ENCODE peak calls at places on chromosomes 12 and 14, in ten cellular contexts. V is lower leg skin, O is transverse colon, M is gastrocnemius medialis, Z is H54, J is body of pancreas, H is tibial nerve, B is uterus, P is IMR-90, S is A549. E is an unnamed sample.

GRCh38 chr12:104055686-104056388 is 5.8 kb upstream of the GLT8D2 start:
- DNase-seq in J (peak), Z (no peak), V (no peak), S (no peak), O (peak), H (no peak), M (peak), P (peak), B (peak), E (no peak)

GRCh38 chr14:78697341-78697740 is 527.2 kb downstream of the NRXN3 start:
- DNase-seq in M (no peak), H (no peak), J (no peak), V (no peak), Z (no peak), P (peak), O (no peak), B (no peak), S (peak), E (no peak)

GRCh38 chr12:67720383-67720856 is 71.9 kb downstream of the DYRK2 start:
- DNase-seq in H (no peak), B (peak), S (peak), V (no peak), M (no peak), Z (no peak), J (no peak), O (no peak), P (peak), E (no peak)

GRCh38 chr14:43803076-43803689 is 703.9 kb downstream of the FSCB start:
- DNase-seq in H (no peak), B (no peak), M (no peak), S (no peak), O (no peak), J (no peak), V (no peak), Z (no peak), P (no peak), E (no peak)

GRCh38 chr12:75650989-75651695 is 139.7 kb upstream of the KRR1 start:
- DNase-seq in H (no peak), Z (no peak), O (no peak), V (no peak), M (no peak), P (no peak), J (no peak), S (no peak), B (no peak), E (no peak)

GRCh38 chr14:52032196-52032865 is 36.5 kb downstream of the NID2 start:
- DNase-seq in V (no peak), H (no peak), Z (no peak), O (no peak), B (no peak), J (no peak), S (no peak), M (no peak), P (no peak), E (no peak)

GRCh38 chr12:8722286-8722685 is 24.5 kb downstream of the RIMKLB start:
- DNase-seq in Z (no peak), S (no peak), V (no peak), O (no peak), B (no peak), P (no peak), J (no peak), H (no peak), M (no peak), E (no peak)

GRCh38 chr12:97404549-97404948 is 58.1 kb upstream of the RMST start:
- DNase-seq in O (no peak), S (peak), B (no peak), Z (peak), M (no peak), H (no peak), J (peak), P (peak), V (no peak), E (no peak)

GRCh38 chr12:66130267-66131066 is at the start of gene LLPH:
- DNase-seq in Z (peak), J (peak), S (peak), O (peak), V (peak), B (peak), H (peak), P (peak), M (peak), E (peak)

GRCh38 chr14:101352567-101352966 is 208.7 kb upstream of the DIO3 start:
- DNase-seq in B (peak), O (no peak), M (no peak), H (no peak), J (peak), P (no peak), V (peak), Z (no peak), S (no peak), E (peak)

GRCh38 chr14:27123162-27123561 is 525.3 kb upstream of the NOVA1 start:
- DNase-seq in J (no peak), B (no peak), Z (no peak), O (no peak), S (no peak), H (no peak), M (no peak), V (no peak), P (no peak), E (no peak)

GRCh38 chr14:80278293-80279037 is 67.2 kb upstream of the DIO2 start:
- DNase-seq in P (peak), B (no peak), O (no peak), S (peak), J (no peak), M (no peak), V (no peak), H (peak), Z (no peak), E (no peak)

DNA sequence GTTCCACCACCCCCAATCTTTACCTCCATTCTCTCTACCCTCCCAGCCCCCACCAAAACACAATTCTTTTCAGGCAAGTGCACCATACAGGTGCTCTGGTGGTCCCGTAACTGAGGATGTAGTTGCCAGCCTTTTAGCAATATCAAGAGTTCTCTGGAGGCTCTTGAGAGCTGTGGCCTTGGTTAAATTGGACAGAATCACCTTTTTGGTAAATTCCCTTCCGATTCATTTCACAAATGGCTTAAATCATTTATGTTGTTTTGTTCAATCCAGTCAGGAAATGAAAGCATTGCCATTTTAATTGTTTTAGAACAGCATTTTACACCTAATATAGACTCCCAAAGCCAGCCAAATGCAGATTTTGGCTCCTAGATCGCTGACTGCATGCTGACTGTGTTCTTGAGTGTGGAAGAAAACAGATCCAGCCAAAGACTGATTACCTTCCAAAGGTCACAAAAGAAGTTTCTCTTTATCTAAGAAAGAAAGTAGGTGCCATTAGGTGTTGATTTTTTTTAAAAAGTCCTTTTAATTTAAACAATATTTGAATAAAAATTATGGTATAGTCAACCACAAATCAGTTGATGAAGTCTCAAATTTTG is 25.6 kb downstream of the CRADD start:
- DNase-seq in V (no peak), O (no peak), J (no peak), Z (no peak), B (no peak), S (no peak), P (no peak), M (no peak), H (no peak), E (no peak)
- TF ChIP-seq POLR2A in V (no peak), O (no peak), J (no peak), Z (no peak), B (no peak), S (no peak), P (no peak), M (no peak), H (no peak), E (no peak)

GRCh38 chr14:93103392-93104080 is 12.2 kb downstream of the ITPK1 start:
- DNase-seq in P (no peak), B (no peak), H (no peak), J (no peak), Z (peak), M (no peak), O (peak), S (no peak), V (no peak), E (no peak)
- TF ChIP-seq POLR2A in P (no peak), B (no peak), H (no peak), J (no peak), Z (no peak), M (no peak), O (no peak), S (no peak), V (no peak), E (no peak)

GRCh38 chr12:50925342-50925651 is 27.0 kb upstream of the HIGD1C start:
- DNase-seq in Z (no peak), S (no peak), B (no peak), H (no peak), M (no peak), O (peak), P (no peak), J (no peak), V (no peak), E (no peak)

GRCh38 chr12:50924131-50924438 is 28.3 kb upstream of the HIGD1C start:
- DNase-seq in O (no peak), B (no peak), Z (no peak), S (no peak), H (no peak), M (no peak), P (no peak), J (no peak), V (no peak), E (no peak)

GRCh38 chr12:50923361-50924130 is 28.8 kb upstream of the HIGD1C start:
- DNase-seq in H (no peak), V (no peak), Z (no peak), O (no peak), S (no peak), B (no peak), P (no peak), J (no peak), M (no peak), E (no peak)

GRCh38 chr12:50925920-50926319 is 26.4 kb upstream of the HIGD1C start:
- DNase-seq in Z (no peak), O (no peak), V (no peak), P (no peak), H (no peak), M (no peak), B (no peak), J (no peak), S (no peak), E (no peak)

DNA sequence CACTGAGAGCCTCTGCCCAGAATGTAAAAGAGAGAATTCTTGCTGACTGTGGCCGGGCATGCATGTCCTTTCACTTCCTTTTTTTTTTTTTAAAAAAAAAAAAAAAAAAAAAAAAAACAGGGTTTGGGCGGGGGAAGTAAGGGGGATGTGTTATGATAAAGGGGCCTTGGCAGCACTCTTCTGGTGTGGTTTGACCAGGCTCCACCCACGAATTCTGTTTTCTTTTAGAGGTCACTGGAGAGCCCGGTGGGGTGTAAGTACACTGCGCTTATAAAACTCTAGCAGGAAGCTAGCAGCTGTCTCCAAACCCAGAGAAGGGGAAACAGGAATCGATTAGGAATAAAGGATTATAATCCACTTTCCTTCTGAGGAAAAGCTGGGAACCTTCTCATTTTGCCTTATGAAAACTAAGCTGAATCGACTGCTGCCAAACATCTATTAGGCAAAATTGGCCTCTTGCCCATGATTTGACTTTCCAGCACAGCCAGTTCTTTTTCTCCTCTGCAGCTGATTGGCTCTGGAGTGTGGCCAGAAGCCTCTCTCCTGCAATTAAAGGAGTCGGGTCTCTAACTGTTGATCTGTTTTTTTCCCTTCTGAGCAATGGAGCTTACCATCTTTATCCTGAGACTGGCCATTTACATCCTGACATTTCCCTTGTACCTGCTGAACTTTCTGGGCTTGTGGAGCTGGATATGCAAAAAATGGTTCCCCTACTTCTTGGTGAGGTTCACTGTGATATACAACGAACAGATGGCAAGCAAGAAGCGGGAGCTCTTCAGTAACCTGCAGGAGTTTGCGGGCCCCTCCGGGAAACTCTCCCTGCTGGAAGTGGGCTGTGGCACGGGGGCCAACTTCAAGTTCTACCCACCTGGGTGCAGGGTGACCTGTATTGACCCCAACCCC is 27.7 kb upstream of the HIGD1C start:
- DNase-seq in H (peak), Z (peak), B (peak), P (peak), O (peak), V (peak), J (peak), S (peak), M (peak), E (peak)
- TF ChIP-seq POLR2A in H (no peak), Z (no peak), B (peak), P (no peak), O (peak), V (no peak), J (peak), S (no peak), M (peak), E (no peak)

DNA sequence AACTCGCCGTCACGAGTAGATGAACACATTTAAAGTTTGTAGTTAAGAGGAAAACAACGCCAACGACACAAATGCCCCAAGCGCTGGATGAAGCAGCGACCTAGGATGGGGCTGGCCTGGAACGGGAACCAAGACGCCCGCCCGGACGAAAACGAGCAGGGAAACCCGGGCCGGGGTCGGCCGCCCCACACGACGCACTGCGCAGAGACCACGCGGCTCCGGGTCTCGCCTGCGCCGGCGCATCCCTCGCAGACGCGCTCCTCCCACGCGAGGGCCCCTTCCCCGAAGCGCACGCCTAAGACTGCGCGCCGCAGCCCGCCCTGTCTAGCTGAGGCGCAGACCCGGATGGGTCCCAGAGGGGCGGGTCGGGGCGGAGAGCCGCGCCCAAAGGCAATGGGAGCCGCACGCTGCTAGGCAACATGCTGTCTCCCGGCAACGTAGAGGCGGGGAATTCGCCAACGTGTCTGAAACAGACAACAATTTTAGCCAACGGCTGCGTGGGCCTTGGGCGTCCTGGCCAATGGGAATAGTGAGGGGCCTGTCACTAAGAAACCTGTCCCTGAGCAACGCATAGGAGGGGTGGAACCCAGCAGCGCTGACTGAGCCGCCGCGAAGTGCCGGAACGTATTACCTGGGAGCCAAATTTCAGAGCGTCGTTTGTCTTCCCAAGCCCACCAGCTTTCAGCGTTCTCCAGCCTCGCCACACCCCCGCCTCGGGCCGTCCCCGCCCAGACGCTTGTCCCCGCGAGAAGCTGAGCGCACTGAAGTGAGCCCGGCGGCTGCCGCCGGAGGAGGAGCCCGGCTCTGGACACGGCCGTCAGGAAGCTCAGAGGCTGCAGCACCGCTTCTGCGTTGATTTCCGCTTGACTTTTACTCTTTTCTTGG is 21.0 kb upstream of the CHFR start:
- DNase-seq in P (peak), S (no peak), O (peak), H (peak), M (peak), B (peak), V (peak), Z (no peak), J (peak), E (peak)
- TF ChIP-seq POLR2A in P (no peak), S (no peak), O (peak), H (no peak), M (peak), B (peak), V (no peak), Z (no peak), J (peak), E (no peak)

GRCh38 chr12:27331299-27331926 is 1.2 kb upstream of the BMAL2 start:
- DNase-seq in M (no peak), H (no peak), O (no peak), S (peak), J (no peak), Z (peak), B (no peak), P (peak), V (no peak), E (no peak)

GRCh38 chr12:27333311-27334009 is 824 bp downstream of the BMAL2 start:
- DNase-seq in Z (no peak), O (peak), B (no peak), M (no peak), P (no peak), J (peak), V (no peak), H (no peak), S (no peak), E (peak)

GRCh38 chr12:27331927-27332324 is 710 bp upstream of the BMAL2 start:
- DNase-seq in S (no peak), P (no peak), Z (no peak), B (no peak), M (no peak), H (no peak), J (no peak), V (no peak), O (no peak), E (no peak)

GRCh38 chr12:27334052-27334720 is 1.6 kb downstream of the BMAL2 start:
- DNase-seq in O (no peak), H (no peak), Z (no peak), P (no peak), J (no peak), S (no peak), M (no peak), B (no peak), V (no peak), E (no peak)

DNA sequence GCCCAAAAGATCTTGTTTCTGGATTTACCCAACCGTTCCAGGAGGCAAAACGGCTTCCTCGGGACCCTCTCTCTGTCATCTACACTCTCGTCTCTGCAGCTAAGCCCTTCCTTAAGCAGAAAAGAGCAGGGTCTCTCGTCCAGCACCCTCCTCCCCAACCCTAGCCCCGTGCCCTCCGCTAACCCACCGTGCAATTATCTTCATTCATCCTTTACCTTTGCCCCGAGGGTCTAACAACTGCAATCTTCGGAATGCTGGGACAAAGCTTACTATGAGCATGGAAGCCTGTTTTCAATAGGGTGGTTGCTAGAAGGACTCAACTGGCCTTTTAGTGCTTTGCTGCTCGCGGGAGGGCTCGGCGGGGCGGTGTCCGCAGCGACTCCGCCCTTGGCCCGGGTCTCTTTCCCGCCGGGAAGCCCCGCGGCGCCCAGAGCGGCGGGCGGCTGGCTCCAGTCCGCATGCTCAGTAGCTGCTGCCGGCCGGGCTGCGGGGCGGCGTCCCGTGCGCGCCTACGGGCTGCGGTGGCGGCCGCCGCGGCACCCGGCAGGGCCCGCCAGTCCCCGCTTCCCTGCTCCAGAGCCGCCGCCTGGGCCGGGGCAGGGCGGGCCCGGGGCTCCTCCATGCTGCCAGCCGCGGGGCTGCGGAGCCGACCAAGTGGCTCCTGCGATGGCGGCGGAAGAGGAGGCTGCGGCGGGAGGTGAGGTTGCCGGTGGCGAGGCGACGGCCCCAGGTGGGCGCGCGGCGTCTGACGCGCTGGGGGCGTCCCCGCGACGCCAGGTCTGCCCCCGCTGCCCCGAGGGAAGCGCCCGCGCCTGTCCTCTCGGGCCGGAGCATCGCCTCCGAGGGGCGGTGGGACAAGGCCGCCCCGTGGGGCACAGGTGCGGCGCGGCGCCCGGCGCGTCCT is at the start of gene BMAL2:
- DNase-seq in B (peak), M (no peak), O (peak), V (no peak), P (peak), J (peak), S (peak), H (no peak), Z (peak), E (no peak)
- TF ChIP-seq POLR2A in B (no peak), M (no peak), O (no peak), V (no peak), P (peak), J (no peak), S (peak), H (no peak), Z (peak), E (no peak)

GRCh38 chr12:44829045-44829444 is 47.1 kb downstream of the NELL2 start:
- DNase-seq in J (no peak), V (no peak), S (no peak), B (no peak), H (no peak), M (no peak), Z (no peak), P (no peak), O (no peak), E (no peak)
- TF ChIP-seq POLR2A in J (no peak), V (no peak), S (no peak), B (no peak), H (no peak), M (no peak), Z (no peak), P (no peak), O (no peak), E (no peak)

GRCh38 chr14:68312884-68313725 is 479.8 kb downstream of the ZFP36L1 start:
- DNase-seq in B (no peak), S (no peak), J (no peak), V (no peak), P (no peak), Z (no peak), O (no peak), M (no peak), H (no peak), E (no peak)
- TF ChIP-seq POLR2A in B (no peak), S (no peak), J (no peak), V (no peak), P (no peak), Z (no peak), O (no peak), M (no peak), H (no peak), E (no peak)

E was measured in suprapubic skin.